ENCODE peak calls at places on chromosomes 12 and 14, in eight cellular contexts. V is A549, U is brain microvascular endothelial cell, F is heart left ventricle, G is RWPE2, J is right cardiac atrium, Q is substantia nigra, Y is small intestine. H is an unnamed sample.
A peak's percentile ranks its signal among the peaks of the same experiment; 100 is the strongest.

GRCh38 chr14:35512765-35513164 is 21.2 kb upstream of the INSM2 start:
- DNase-seq in V (no peak), U (no peak), F (no peak), G (no peak), J (no peak), Q (no peak), Y (no peak), H (no peak)

GRCh38 chr12:101018540-101018939 is 191.5 kb downstream of the SLC5A8 start:
- DNase-seq in V (peak; percentile 46), U (peak; percentile 62), F (no peak), G (peak; percentile 86), J (no peak), Q (no peak), Y (no peak), H (peak; percentile 85)

GRCh38 chr12:49763006-49763591 is 21.7 kb downstream of the TMBIM6 start:
- DNase-seq in V (peak; percentile 67), U (peak; percentile 63), F (peak; percentile 86), G (peak; percentile 71), J (peak; percentile 91), Q (no peak), Y (peak; percentile 48), H (peak; percentile 19)

GRCh38 chr14:68704736-68705720 is 87.8 kb downstream of the ZFP36L1 start:
- DNase-seq in V (no peak), U (no peak), F (no peak), G (no peak), J (no peak), Q (no peak), Y (no peak), H (peak; percentile 63)

GRCh38 chr12:31962076-31962475 is 2.9 kb downstream of the RESF1 start:
- DNase-seq in V (no peak), U (no peak), F (no peak), G (no peak), J (no peak), Q (no peak), Y (peak; percentile 84), H (no peak)

GRCh38 chr12:96194901-96195844 is 998 bp downstream of the ELK3 start:
- DNase-seq in V (peak; percentile 82), U (peak; percentile 70), F (peak; percentile 67), G (no peak), J (peak; percentile 73), Q (no peak), Y (peak; percentile 57), H (peak; percentile 84)

GRCh38 chr14:77026930-77027537 is 1.5 kb downstream of the IRF2BPL start:
- DNase-seq in V (peak; percentile 69), U (no peak), F (peak; percentile 73), G (no peak), J (peak; percentile 84), Q (no peak), Y (peak; percentile 50), H (peak; percentile 41)

GRCh38 chr12:58249610-58250009 is 308.2 kb downstream of the ATP23 start:
- DNase-seq in V (no peak), U (peak; percentile 6), F (no peak), G (no peak), J (no peak), Q (no peak), Y (no peak), H (no peak)

GRCh38 chr12:28998662-28999120 is 150.4 kb upstream of the FAR2 start:
- DNase-seq in V (peak; percentile 17), U (peak; percentile 54), F (no peak), G (no peak), J (no peak), Q (no peak), Y (peak; percentile 11), H (peak; percentile 56)

GRCh38 chr12:122489038-122489437 is 11.7 kb downstream of the ZCCHC8 start:
- DNase-seq in V (peak; percentile 44), U (no peak), F (no peak), G (no peak), J (no peak), Q (no peak), Y (peak; percentile 44), H (no peak)

GRCh38 chr12:24561882-24562760 is 386.8 kb downstream of the BCAT1 start:
- DNase-seq in V (peak; percentile 15), U (peak; percentile 57), F (peak; percentile 75), G (no peak), J (peak; percentile 89), Q (peak; percentile 29), Y (no peak), H (peak; percentile 12)

GRCh38 chr12:4626543-4626942 is 22.3 kb downstream of the AKAP3 start:
- DNase-seq in V (no peak), U (no peak), F (no peak), G (no peak), J (no peak), Q (no peak), Y (no peak), H (peak; percentile 46)

GRCh38 chr12:129887047-129887568 is 16.7 kb downstream of the TMEM132D start:
- DNase-seq in V (no peak), U (peak; percentile 77), F (no peak), G (no peak), J (no peak), Q (no peak), Y (no peak), H (no peak)

GRCh38 chr12:53938276-53939140 is at the start of gene HOXC13:
- DNase-seq in V (peak; percentile 100), U (peak; percentile 2), F (no peak), G (peak; percentile 98), J (no peak), Q (no peak), Y (peak; percentile 41), H (peak; percentile 100)

GRCh38 chr14:50786821-50787464 is 44.0 kb downstream of the NIN start:
- DNase-seq in V (no peak), U (no peak), F (no peak), G (no peak), J (no peak), Q (no peak), Y (no peak), H (no peak)

GRCh38 chr12:132835076-132835870 is 6.6 kb upstream of the GOLGA3 start:
- DNase-seq in V (no peak), U (no peak), F (no peak), G (no peak), J (no peak), Q (no peak), Y (no peak), H (no peak)

GRCh38 chr14:105497671-105498429 is 6.8 kb downstream of the TEDC1 start:
- DNase-seq in V (no peak), U (no peak), F (no peak), G (peak; percentile 74), J (no peak), Q (no peak), Y (no peak), H (no peak)

GRCh38 chr14:80356413-80356812 is 145.1 kb upstream of the DIO2 start:
- DNase-seq in V (peak; percentile 35), U (peak; percentile 48), F (no peak), G (no peak), J (no peak), Q (no peak), Y (no peak), H (no peak)

DNA sequence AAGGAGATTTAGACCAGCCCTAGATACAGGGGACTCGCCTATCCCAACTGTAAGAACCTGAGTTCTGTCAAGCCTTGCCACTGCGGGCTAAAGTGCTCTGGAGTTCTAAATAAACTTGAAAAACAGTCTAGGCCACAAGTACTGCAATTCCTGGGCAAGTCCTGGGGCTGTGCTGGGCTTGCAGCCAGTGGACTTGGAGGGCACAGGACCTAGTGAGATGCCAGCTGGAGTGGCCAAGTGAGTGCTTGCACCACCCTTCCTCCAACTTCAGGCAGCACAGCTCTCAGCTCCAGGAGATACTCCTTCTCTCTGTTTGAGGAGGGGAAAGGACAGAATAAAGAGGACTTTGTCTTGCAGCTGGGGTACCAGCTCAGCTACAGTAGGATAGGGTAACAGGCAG is 307.6 kb upstream of the FBXO33 start:
- DNase-seq in V (no peak), U (no peak), F (peak; percentile 65), G (no peak), J (peak; percentile 64), Q (no peak), Y (no peak), H (no peak)
- H3K27ac ChIP-seq in V (no peak overlapping the region), U (no peak overlapping the region), F (no peak overlapping the region), G (no peak overlapping the region), J (no peak overlapping the region), Q (no peak overlapping the region), Y (no peak overlapping the region), H (no peak overlapping the region)

GRCh38 chr14:57352771-57353170 is 37.6 kb upstream of the NAA30 start:
- DNase-seq in V (no peak), U (no peak), F (no peak), G (no peak), J (no peak), Q (no peak), Y (no peak), H (peak; percentile 82)

GRCh38 chr14:57355081-57355480 is 35.3 kb upstream of the NAA30 start:
- DNase-seq in V (no peak), U (no peak), F (no peak), G (no peak), J (no peak), Q (no peak), Y (no peak), H (no peak)
- H3K27ac ChIP-seq in V (no peak overlapping the region), U (no peak overlapping the region), F (no peak overlapping the region), G (no peak overlapping the region), J (no peak overlapping the region), Q (no peak overlapping the region), Y (no peak overlapping the region), H (no peak overlapping the region)

GRCh38 chr12:93849946-93850345 is 172.8 kb downstream of the CRADD start:
- DNase-seq in V (no peak), U (no peak), F (no peak), G (no peak), J (no peak), Q (no peak), Y (no peak), H (no peak)

GRCh38 chr12:93851245-93851665 is 174.1 kb downstream of the CRADD start:
- DNase-seq in V (no peak), U (no peak), F (no peak), G (no peak), J (no peak), Q (no peak), Y (peak; percentile 65), H (no peak)

GRCh38 chr12:93848453-93849120 is 171.4 kb downstream of the CRADD start:
- DNase-seq in V (no peak), U (no peak), F (no peak), G (no peak), J (peak; percentile 65), Q (no peak), Y (peak; percentile 59), H (no peak)

GRCh38 chr12:93852067-93852466 is 174.9 kb downstream of the CRADD start:
- DNase-seq in V (no peak), U (no peak), F (no peak), G (no peak), J (no peak), Q (no peak), Y (no peak), H (no peak)

DNA sequence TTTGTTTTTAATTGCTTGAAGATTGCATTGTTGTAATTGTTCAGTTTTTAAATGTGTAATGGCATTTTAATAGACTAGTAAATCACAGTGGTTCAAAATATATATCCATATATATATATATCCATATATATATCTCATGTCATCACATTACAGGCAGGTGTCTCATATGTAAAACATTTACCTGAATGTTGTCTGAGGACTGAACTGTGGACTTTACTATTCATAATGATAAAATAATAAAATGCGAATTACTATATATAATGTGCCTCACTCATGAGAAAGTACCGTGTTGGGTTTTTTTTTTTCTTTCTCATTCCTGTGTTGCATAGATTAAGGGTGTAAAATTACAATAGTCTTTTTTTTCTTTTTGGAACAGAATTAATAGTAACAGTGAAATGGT is 173.3 kb downstream of the CRADD start:
- DNase-seq in V (no peak), U (no peak), F (no peak), G (no peak), J (no peak), Q (no peak), Y (peak; percentile 76), H (no peak)
- H3K27ac ChIP-seq in V (no peak overlapping the region), U (no peak overlapping the region), F (no peak overlapping the region), G (no peak overlapping the region), J (no peak overlapping the region), Q (no peak overlapping the region), Y (no peak overlapping the region), H (no peak overlapping the region)

GRCh38 chr12:124569375-124570148 is 2.1 kb upstream of the NCOR2 start:
- DNase-seq in V (no peak), U (no peak), F (no peak), G (no peak), J (peak; percentile 84), Q (no peak), Y (no peak), H (no peak)
- H3K27ac ChIP-seq in V (no peak overlapping the region), U (no peak overlapping the region), F (peak overlapping the region; percentile 85), G (no peak overlapping the region), J (no peak overlapping the region), Q (no peak overlapping the region), Y (peak overlapping the region; percentile 42), H (no peak overlapping the region)